ENCODE peak calls at places on chromosomes 7 and 10, in nine cellular contexts. S, W, Y, N, U, F, H, M and O are unnamed samples.

GRCh38 chr7:88761779-88762178 is 2.3 kb downstream of the ZNF804B start:
- DNase-seq in S (no peak), W (no peak), Y (peak; percentile 25), N (no peak), U (no peak), F (no peak), H (peak; percentile 10), M (no peak), O (no peak)

GRCh38 chr10:132056663-132057062 is 9.1 kb upstream of the JAKMIP3 start:
- DNase-seq in S (no peak), W (no peak), Y (no peak), N (no peak), U (no peak), F (no peak), H (no peak), M (no peak), O (no peak)

GRCh38 chr10:59536576-59537014 is 173.1 kb downstream of the SLC16A9 start:
- DNase-seq in S (peak; percentile 36), W (no peak), Y (peak; percentile 19), N (no peak), U (no peak), F (peak; percentile 7), H (peak; percentile 17), M (no peak), O (no peak)

GRCh38 chr10:46217749-46218453 is 68.9 kb upstream of the ANTXRL start:
- DNase-seq in S (no peak), W (no peak), Y (no peak), N (no peak), U (no peak), F (no peak), H (no peak), M (no peak), O (no peak)

GRCh38 chr7:126079151-126079550 is 1149.5 kb upstream of the POT1 start:
- DNase-seq in S (no peak), W (no peak), Y (no peak), N (no peak), U (no peak), F (peak; percentile 64), H (peak; percentile 30), M (no peak), O (no peak)

GRCh38 chr10:7117177-7117799 is 293.5 kb downstream of the SFMBT2 start:
- DNase-seq in S (no peak), W (no peak), Y (no peak), N (no peak), U (no peak), F (no peak), H (no peak), M (no peak), O (no peak)

GRCh38 chr10:71213761-71214440 is 1.5 kb downstream of the UNC5B start:
- DNase-seq in S (peak; percentile 85), W (peak; percentile 56), Y (peak; percentile 60), N (no peak), U (no peak), F (peak; percentile 71), H (peak; percentile 79), M (no peak), O (no peak)

GRCh38 chr10:77702166-77702565 is 64.6 kb upstream of the KCNMA1 start:
- DNase-seq in S (peak; percentile 92), W (peak; percentile 49), Y (no peak), N (peak; percentile 100), U (no peak), F (no peak), H (no peak), M (no peak), O (no peak)

GRCh38 chr10:68981074-68981473 is 7.5 kb upstream of the KIFBP start:
- DNase-seq in S (peak; percentile 47), W (peak; percentile 34), Y (no peak), N (peak; percentile 46), U (no peak), F (no peak), H (peak; percentile 44), M (no peak), O (peak; percentile 19)

GRCh38 chr10:5599613-5600520 is 66.5 kb downstream of the ASB13 start:
- DNase-seq in S (no peak), W (no peak), Y (no peak), N (no peak), U (no peak), F (peak; percentile 64), H (no peak), M (no peak), O (no peak)

DNA sequence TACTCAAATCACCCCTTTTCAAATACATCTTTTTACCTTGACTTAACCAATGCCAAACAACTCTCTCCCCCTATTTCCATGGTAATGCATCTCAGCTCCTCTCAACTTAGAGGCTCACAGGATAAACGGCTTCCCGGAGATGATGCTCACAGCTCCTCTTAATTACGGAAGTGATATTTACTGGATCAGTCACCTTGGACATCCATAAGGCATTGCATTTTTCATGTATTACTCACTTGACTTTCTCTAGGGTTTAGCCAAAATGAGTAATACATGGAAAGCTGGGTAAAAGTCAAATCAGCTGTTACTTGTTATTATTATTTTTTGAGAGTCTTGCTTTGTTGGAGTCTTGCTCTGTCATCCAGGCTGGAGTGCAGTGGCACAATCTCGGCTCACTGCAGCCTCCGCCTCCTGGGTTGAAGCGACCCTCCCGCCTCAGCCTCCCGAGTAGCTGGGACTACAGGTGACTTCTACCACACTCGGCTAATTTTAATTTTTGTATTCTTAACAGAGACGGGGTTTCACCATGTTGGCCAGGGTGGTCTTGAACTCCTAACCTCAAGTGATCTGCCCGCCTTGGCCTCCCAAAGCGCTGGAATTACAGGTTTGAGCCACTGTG is 73.3 kb upstream of the RHEB start:
- DNase-seq in S (peak; percentile 96), W (no peak), Y (no peak), N (peak; percentile 94), U (peak; percentile 47), F (no peak), H (no peak), M (no peak), O (no peak)
- H3K27ac ChIP-seq in S (peak overlapping the region; percentile 81), W (no peak overlapping the region), Y (peak overlapping the region; percentile 76), N (peak overlapping the region; percentile 28), U (no peak overlapping the region), F (no peak overlapping the region), H (no peak overlapping the region), M (no peak overlapping the region), O (no peak overlapping the region)

GRCh38 chr10:9853405-9854010 is 1164.2 kb upstream of the CELF2 start:
- DNase-seq in S (no peak), W (no peak), Y (peak; percentile 2), N (no peak), U (no peak), F (no peak), H (no peak), M (no peak), O (peak; percentile 14)
- TF ChIP-seq EZH2phosphoT487 in S (no peak), W (no peak), Y (no peak), N (no peak), U (no peak), F (no peak), H (no peak), M (no peak), O (no peak)

GRCh38 chr7:13965077-13965476 is 24.4 kb downstream of the ETV1 start:
- DNase-seq in S (no peak), W (no peak), Y (no peak), N (no peak), U (no peak), F (no peak), H (no peak), M (no peak), O (no peak)

GRCh38 chr7:13963925-13964324 is 25.5 kb downstream of the ETV1 start:
- DNase-seq in S (no peak), W (no peak), Y (no peak), N (no peak), U (no peak), F (no peak), H (peak; percentile 24), M (no peak), O (no peak)
- H3K4me3 ChIP-seq in S (no peak overlapping the region), W (no peak overlapping the region), Y (no peak overlapping the region), N (no peak overlapping the region), U (no peak overlapping the region), F (no peak overlapping the region), H (no peak overlapping the region), M (no peak overlapping the region), O (no peak overlapping the region)

DNA sequence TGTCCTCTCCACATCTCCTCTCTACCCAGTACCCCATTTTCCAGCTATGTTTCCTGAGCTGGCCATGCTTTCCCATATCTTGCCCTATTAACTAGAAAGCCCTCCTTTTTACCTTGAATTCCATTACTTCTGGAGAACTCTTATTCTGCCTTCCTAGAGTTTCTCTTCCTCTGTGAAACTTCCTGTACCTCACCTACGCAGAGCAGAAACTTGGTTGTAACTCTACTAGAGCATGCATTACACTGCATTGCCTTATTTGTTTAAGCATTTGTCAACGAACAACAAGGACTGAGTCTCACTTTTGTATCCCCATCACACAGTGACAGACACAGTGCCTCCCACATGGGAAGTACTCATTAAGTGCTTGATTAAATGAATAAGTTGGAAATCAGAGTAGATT is 36.4 kb downstream of the VCL start:
- DNase-seq in S (no peak), W (no peak), Y (no peak), N (no peak), U (no peak), F (no peak), H (no peak), M (no peak), O (no peak)
- H3K27ac ChIP-seq in S (no peak overlapping the region), W (peak overlapping the region; percentile 0), Y (peak overlapping the region; percentile 57), N (no peak overlapping the region), U (no peak overlapping the region), F (peak overlapping the region; percentile 55), H (peak overlapping the region; percentile 85), M (no peak overlapping the region), O (no peak overlapping the region)

GRCh38 chr10:52778511-52779392 is 6.2 kb upstream of the MBL2 start:
- DNase-seq in S (peak; percentile 49), W (no peak), Y (peak; percentile 30), N (peak; percentile 88), U (peak; percentile 24), F (peak; percentile 49), H (peak; percentile 93), M (no peak), O (peak; percentile 26)
- TF ChIP-seq EZH2phosphoT487 in S (no peak), W (no peak), Y (no peak), N (no peak), U (no peak), F (no peak), H (no peak), M (no peak), O (no peak)

GRCh38 chr7:151113344-151114150 is 27.3 kb downstream of the AGAP3 start:
- DNase-seq in S (peak; percentile 51), W (peak; percentile 69), Y (peak; percentile 97), N (peak; percentile 88), U (peak; percentile 76), F (peak; percentile 79), H (peak; percentile 79), M (no peak), O (no peak)
- H3K4me3 ChIP-seq in S (no peak overlapping the region), W (no peak overlapping the region), Y (peak overlapping the region; percentile 31), N (peak overlapping the region; percentile 52), U (peak overlapping the region; percentile 53), F (no peak overlapping the region), H (peak overlapping the region; percentile 50), M (no peak overlapping the region), O (no peak overlapping the region)